ENCODE peak calls at places on chromosomes 6 and 20, in ten cellular contexts. H is iPS-NIHi11; C is cardiac muscle cell; P is activated CD4-positive, alpha-beta T cell treated with anti-CD3 and anti-CD28 coated beads, Interleukin-2, amount 50 U/mL, for 24 hours; Q is activated CD8-positive, alpha-beta T cell treated with anti-CD3 and anti-CD28 coated beads, Interleukin-2, amount 10 ng/mL, durations not matched to agents 7 days and 5 days; I is psoas muscle; V is KG1; D is neural progenitor cell; U is T-helper 9 cell; Y is lower lobe of right lung. B is an unnamed sample.

GRCh38 chr6:93423542-93423941 is 4.2 kb upstream of the EPHA7 start:
- DNase-seq in H (peak), C (peak), Y (no peak), P (no peak), D (peak), I (peak), Q (peak), U (no peak), V (no peak), B (no peak)

GRCh38 chr6:9516207-9516606 is 898.7 kb downstream of the TFAP2A start:
- DNase-seq in D (peak), C (peak), U (no peak), Y (no peak), V (no peak), Q (no peak), P (no peak), H (peak), I (no peak), B (no peak)

GRCh38 chr20:19212524-19213502 is at the start of gene SLC24A3:
- DNase-seq in Y (peak), V (peak), C (peak), Q (peak), H (peak), P (no peak), D (peak), I (peak), U (no peak), B (no peak)

GRCh38 chr6:157861184-157861583 is 38.1 kb downstream of the SNX9 start:
- DNase-seq in Y (no peak), U (no peak), P (no peak), Q (peak), C (no peak), H (no peak), I (no peak), V (no peak), D (no peak), B (no peak)

GRCh38 chr6:44681782-44682181 is 294.3 kb downstream of the CDC5L start:
- DNase-seq in Y (no peak), C (peak), U (no peak), V (no peak), P (no peak), D (peak), H (no peak), Q (no peak), I (no peak), B (no peak)

GRCh38 chr6:125099211-125100017 is 54.2 kb upstream of the TPD52L1 start:
- DNase-seq in C (peak), V (peak), D (peak), Y (peak), Q (no peak), H (peak), P (no peak), U (peak), I (peak), B (no peak)

GRCh38 chr6:41191569-41191968 is 9.4 kb downstream of the TREML2 start:
- DNase-seq in Q (peak), D (peak), P (no peak), H (peak), V (no peak), I (no peak), U (peak), Y (peak), C (peak), B (no peak)

GRCh38 chr6:39029156-39030011 is 19.2 kb upstream of the GLP1R start:
- DNase-seq in Y (no peak), V (no peak), H (peak), D (peak), U (peak), C (peak), P (no peak), I (no peak), Q (peak), B (no peak)

GRCh38 chr6:37024665-37025337 is 19.3 kb downstream of the FGD2 start:
- DNase-seq in Y (peak), D (no peak), I (no peak), V (no peak), P (peak), H (no peak), Q (no peak), U (no peak), C (no peak), B (no peak)

GRCh38 chr6:41488392-41489129 is 57.6 kb upstream of the FOXP4 start:
- DNase-seq in Q (no peak), V (no peak), C (peak), U (no peak), H (peak), P (no peak), D (peak), I (no peak), Y (no peak), B (no peak)

B was measured in activated T-helper 1 cell treated with Interleukin-2 at 50 U/mL for 16 hours.